ENCODE peak calls at places on chromosomes 16 and 17, in five cellular contexts. One of them, this sample, is unnamed.
A peak's percentile ranks its signal among the peaks of the same experiment; 100 is the strongest.

GRCh38 chr16:31700530-31701388 is 172.8 kb upstream of the ZNF267 start:
- DNase-seq in posterior cingulate gyrus: peak; percentile 87
- DNase-seq in activated naive CD4-positive, alpha-beta T cell treated with Interleukin-2 at 50 U/mL for 16 hours: peak; percentile 86
- DNase-seq in heart left ventricle: peak; percentile 78
- DNase-seq in right lobe of liver: peak; percentile 90
- DNase-seq in this sample: no peak

GRCh38 chr17:2780931-2781454 is 15.2 kb upstream of the RAP1GAP2 start:
- DNase-seq in right lobe of liver: no peak
- DNase-seq in heart left ventricle: no peak
- DNase-seq in posterior cingulate gyrus: no peak
- DNase-seq in activated naive CD4-positive, alpha-beta T cell treated with Interleukin-2 at 50 U/mL for 16 hours: no peak
- DNase-seq in this sample: no peak

GRCh38 chr16:75250089-75250808 is 1.2 kb downstream of the BCAR1 start:
- DNase-seq in posterior cingulate gyrus: no peak
- DNase-seq in heart left ventricle: no peak
- DNase-seq in right lobe of liver: peak; percentile 80
- DNase-seq in activated naive CD4-positive, alpha-beta T cell treated with Interleukin-2 at 50 U/mL for 16 hours: no peak
- DNase-seq in this sample: no peak

GRCh38 chr16:87180069-87180468 is 137.1 kb downstream of the C16orf95 start:
- DNase-seq in activated naive CD4-positive, alpha-beta T cell treated with Interleukin-2 at 50 U/mL for 16 hours: no peak
- DNase-seq in heart left ventricle: no peak
- DNase-seq in right lobe of liver: no peak
- DNase-seq in posterior cingulate gyrus: no peak
- DNase-seq in this sample: no peak

GRCh38 chr16:65922923-65923322 is 443.6 kb upstream of the CDH5 start:
- DNase-seq in heart left ventricle: no peak
- DNase-seq in activated naive CD4-positive, alpha-beta T cell treated with Interleukin-2 at 50 U/mL for 16 hours: no peak
- DNase-seq in posterior cingulate gyrus: no peak
- DNase-seq in right lobe of liver: peak; percentile 77
- DNase-seq in this sample: no peak

GRCh38 chr16:23384878-23385277 is 68.1 kb downstream of the COG7 start:
- DNase-seq in right lobe of liver: no peak
- DNase-seq in heart left ventricle: no peak
- DNase-seq in posterior cingulate gyrus: peak; percentile 13
- DNase-seq in activated naive CD4-positive, alpha-beta T cell treated with Interleukin-2 at 50 U/mL for 16 hours: no peak
- DNase-seq in this sample: no peak

GRCh38 chr17:78304549-78305037 is 55.3 kb downstream of the SOCS3 start:
- DNase-seq in heart left ventricle: peak; percentile 49
- DNase-seq in right lobe of liver: no peak
- DNase-seq in activated naive CD4-positive, alpha-beta T cell treated with Interleukin-2 at 50 U/mL for 16 hours: no peak
- DNase-seq in posterior cingulate gyrus: no peak
- DNase-seq in this sample: no peak

GRCh38 chr16:754208-755097 is 6.1 kb upstream of the MSLN start:
- DNase-seq in posterior cingulate gyrus: no peak
- DNase-seq in right lobe of liver: no peak
- DNase-seq in activated naive CD4-positive, alpha-beta T cell treated with Interleukin-2 at 50 U/mL for 16 hours: no peak
- DNase-seq in heart left ventricle: peak; percentile 4
- DNase-seq in this sample: no peak

GRCh38 chr17:74192950-74193781 is 10.3 kb upstream of the RPL38 start:
- DNase-seq in posterior cingulate gyrus: no peak
- DNase-seq in activated naive CD4-positive, alpha-beta T cell treated with Interleukin-2 at 50 U/mL for 16 hours: no peak
- DNase-seq in heart left ventricle: peak; percentile 43
- DNase-seq in right lobe of liver: peak; percentile 72
- DNase-seq in this sample: peak; percentile 86

GRCh38 chr16:79415983-79416641 is 184.4 kb downstream of the MAF start:
- DNase-seq in heart left ventricle: no peak
- DNase-seq in right lobe of liver: no peak
- DNase-seq in posterior cingulate gyrus: no peak
- DNase-seq in activated naive CD4-positive, alpha-beta T cell treated with Interleukin-2 at 50 U/mL for 16 hours: peak; percentile 5
- DNase-seq in this sample: no peak

GRCh38 chr17:41578971-41579370 is 7.1 kb upstream of the KRT9 start:
- DNase-seq in heart left ventricle: no peak
- DNase-seq in right lobe of liver: no peak
- DNase-seq in activated naive CD4-positive, alpha-beta T cell treated with Interleukin-2 at 50 U/mL for 16 hours: no peak
- DNase-seq in posterior cingulate gyrus: no peak
- DNase-seq in this sample: no peak

GRCh38 chr17:39791296-39791992 is 53.7 kb downstream of the GRB7 start:
- DNase-seq in posterior cingulate gyrus: no peak
- DNase-seq in activated naive CD4-positive, alpha-beta T cell treated with Interleukin-2 at 50 U/mL for 16 hours: peak; percentile 61
- DNase-seq in right lobe of liver: no peak
- DNase-seq in heart left ventricle: no peak
- DNase-seq in this sample: no peak

GRCh38 chr17:78779848-78780247 is 2.2 kb downstream of the CYTH1 start:
- DNase-seq in heart left ventricle: no peak
- DNase-seq in posterior cingulate gyrus: no peak
- DNase-seq in activated naive CD4-positive, alpha-beta T cell treated with Interleukin-2 at 50 U/mL for 16 hours: peak; percentile 61
- DNase-seq in right lobe of liver: no peak
- DNase-seq in this sample: no peak

GRCh38 chr17:34146440-34147043 is 108.5 kb upstream of the CCL2 start:
- DNase-seq in posterior cingulate gyrus: peak; percentile 43
- DNase-seq in right lobe of liver: peak; percentile 77
- DNase-seq in heart left ventricle: no peak
- DNase-seq in activated naive CD4-positive, alpha-beta T cell treated with Interleukin-2 at 50 U/mL for 16 hours: peak; percentile 34
- DNase-seq in this sample: peak; percentile 32

GRCh38 chr16:68490829-68491575 is 42.7 kb upstream of the SMPD3 start:
- DNase-seq in right lobe of liver: no peak
- DNase-seq in posterior cingulate gyrus: no peak
- DNase-seq in heart left ventricle: no peak
- DNase-seq in activated naive CD4-positive, alpha-beta T cell treated with Interleukin-2 at 50 U/mL for 16 hours: no peak
- DNase-seq in this sample: peak; percentile 8

GRCh38 chr17:67995568-67996191 is 589 bp downstream of the C17orf58 start:
- DNase-seq in posterior cingulate gyrus: no peak
- DNase-seq in right lobe of liver: peak; percentile 53
- DNase-seq in activated naive CD4-positive, alpha-beta T cell treated with Interleukin-2 at 50 U/mL for 16 hours: peak; percentile 15
- DNase-seq in heart left ventricle: peak; percentile 35
- DNase-seq in this sample: no peak

GRCh38 chr17:16352303-16352837 is 899 bp downstream of the CENPV start:
- DNase-seq in activated naive CD4-positive, alpha-beta T cell treated with Interleukin-2 at 50 U/mL for 16 hours: peak; percentile 28
- DNase-seq in heart left ventricle: no peak
- DNase-seq in posterior cingulate gyrus: peak; percentile 51
- DNase-seq in right lobe of liver: peak; percentile 77
- DNase-seq in this sample: peak; percentile 7

GRCh38 chr17:80360396-80360795 is 54.6 kb upstream of the ENDOV start:
- DNase-seq in activated naive CD4-positive, alpha-beta T cell treated with Interleukin-2 at 50 U/mL for 16 hours: no peak
- DNase-seq in posterior cingulate gyrus: no peak
- DNase-seq in right lobe of liver: no peak
- DNase-seq in heart left ventricle: no peak
- DNase-seq in this sample: no peak

GRCh38 chr17:40101367-40102210 is 1.2 kb upstream of the NR1D1 start:
- DNase-seq in posterior cingulate gyrus: no peak
- DNase-seq in right lobe of liver: no peak
- DNase-seq in activated naive CD4-positive, alpha-beta T cell treated with Interleukin-2 at 50 U/mL for 16 hours: no peak
- DNase-seq in heart left ventricle: no peak
- DNase-seq in this sample: no peak

GRCh38 chr16:83717308-83717707 is 90.5 kb upstream of the HSBP1 start:
- DNase-seq in heart left ventricle: no peak
- DNase-seq in activated naive CD4-positive, alpha-beta T cell treated with Interleukin-2 at 50 U/mL for 16 hours: no peak
- DNase-seq in right lobe of liver: no peak
- DNase-seq in posterior cingulate gyrus: no peak
- DNase-seq in this sample: no peak

GRCh38 chr16:4937782-4938682 is 1.1 kb upstream of the PPL start:
- DNase-seq in right lobe of liver: peak; percentile 92
- DNase-seq in posterior cingulate gyrus: no peak
- DNase-seq in activated naive CD4-positive, alpha-beta T cell treated with Interleukin-2 at 50 U/mL for 16 hours: no peak
- DNase-seq in heart left ventricle: no peak
- DNase-seq in this sample: no peak

GRCh38 chr16:3143598-3144330 is 8.9 kb downstream of the ZNF213 start:
- DNase-seq in heart left ventricle: peak; percentile 63
- DNase-seq in posterior cingulate gyrus: no peak
- DNase-seq in right lobe of liver: peak; percentile 96
- DNase-seq in activated naive CD4-positive, alpha-beta T cell treated with Interleukin-2 at 50 U/mL for 16 hours: no peak
- DNase-seq in this sample: no peak

GRCh38 chr17:77942111-77942988 is 16.2 kb upstream of the TNRC6C start:
- DNase-seq in right lobe of liver: no peak
- DNase-seq in posterior cingulate gyrus: peak; percentile 68
- DNase-seq in activated naive CD4-positive, alpha-beta T cell treated with Interleukin-2 at 50 U/mL for 16 hours: no peak
- DNase-seq in heart left ventricle: peak; percentile 18
- DNase-seq in this sample: no peak

GRCh38 chr17:80774643-80775281 is 216.9 kb upstream of the CHMP6 start:
- DNase-seq in right lobe of liver: no peak
- DNase-seq in activated naive CD4-positive, alpha-beta T cell treated with Interleukin-2 at 50 U/mL for 16 hours: no peak
- DNase-seq in heart left ventricle: no peak
- DNase-seq in posterior cingulate gyrus: no peak
- DNase-seq in this sample: peak; percentile 43

GRCh38 chr17:50165867-50166517 is at the start of gene SGCA:
- DNase-seq in activated naive CD4-positive, alpha-beta T cell treated with Interleukin-2 at 50 U/mL for 16 hours: no peak
- DNase-seq in posterior cingulate gyrus: no peak
- DNase-seq in right lobe of liver: no peak
- DNase-seq in heart left ventricle: peak; percentile 67
- DNase-seq in this sample: no peak

GRCh38 chr16:50282955-50283631 is 16.7 kb downstream of the ADCY7 start:
- DNase-seq in right lobe of liver: peak; percentile 79
- DNase-seq in activated naive CD4-positive, alpha-beta T cell treated with Interleukin-2 at 50 U/mL for 16 hours: no peak
- DNase-seq in posterior cingulate gyrus: no peak
- DNase-seq in heart left ventricle: no peak
- DNase-seq in this sample: no peak

GRCh38 chr17:10117581-10118001 is 80.8 kb downstream of the GAS7 start:
- DNase-seq in posterior cingulate gyrus: peak; percentile 58
- DNase-seq in right lobe of liver: no peak
- DNase-seq in heart left ventricle: no peak
- DNase-seq in activated naive CD4-positive, alpha-beta T cell treated with Interleukin-2 at 50 U/mL for 16 hours: no peak
- DNase-seq in this sample: no peak

GRCh38 chr16:75938818-75939217 is 212.5 kb upstream of the CPHXL start:
- DNase-seq in posterior cingulate gyrus: no peak
- DNase-seq in activated naive CD4-positive, alpha-beta T cell treated with Interleukin-2 at 50 U/mL for 16 hours: no peak
- DNase-seq in right lobe of liver: no peak
- DNase-seq in heart left ventricle: no peak
- DNase-seq in this sample: no peak

GRCh38 chr17:301681-302299 is 50.8 kb downstream of the RPH3AL start:
- DNase-seq in right lobe of liver: no peak
- DNase-seq in heart left ventricle: peak; percentile 59
- DNase-seq in activated naive CD4-positive, alpha-beta T cell treated with Interleukin-2 at 50 U/mL for 16 hours: no peak
- DNase-seq in posterior cingulate gyrus: no peak
- DNase-seq in this sample: no peak

GRCh38 chr17:17226451-17227265 is 10.3 kb downstream of the FLCN start:
- DNase-seq in posterior cingulate gyrus: no peak
- DNase-seq in heart left ventricle: no peak
- DNase-seq in activated naive CD4-positive, alpha-beta T cell treated with Interleukin-2 at 50 U/mL for 16 hours: no peak
- DNase-seq in right lobe of liver: no peak
- DNase-seq in this sample: no peak

GRCh38 chr17:7019839-7020519 is 2.9 kb upstream of the BCL6B start:
- DNase-seq in heart left ventricle: peak; percentile 69
- DNase-seq in activated naive CD4-positive, alpha-beta T cell treated with Interleukin-2 at 50 U/mL for 16 hours: no peak
- DNase-seq in posterior cingulate gyrus: no peak
- DNase-seq in right lobe of liver: no peak
- DNase-seq in this sample: no peak

GRCh38 chr16:76318565-76318964 is 41.4 kb downstream of the CNTNAP4 start:
- DNase-seq in heart left ventricle: no peak
- DNase-seq in posterior cingulate gyrus: no peak
- DNase-seq in activated naive CD4-positive, alpha-beta T cell treated with Interleukin-2 at 50 U/mL for 16 hours: no peak
- DNase-seq in right lobe of liver: no peak
- DNase-seq in this sample: no peak

GRCh38 chr17:58246104-58246740 is 7.8 kb downstream of the LPO start:
- DNase-seq in right lobe of liver: no peak
- DNase-seq in posterior cingulate gyrus: no peak
- DNase-seq in activated naive CD4-positive, alpha-beta T cell treated with Interleukin-2 at 50 U/mL for 16 hours: no peak
- DNase-seq in heart left ventricle: no peak
- DNase-seq in this sample: no peak

GRCh38 chr16:58848662-58849002 is 114.5 kb upstream of the GOT2 start:
- DNase-seq in posterior cingulate gyrus: no peak
- DNase-seq in heart left ventricle: no peak
- DNase-seq in right lobe of liver: no peak
- DNase-seq in activated naive CD4-positive, alpha-beta T cell treated with Interleukin-2 at 50 U/mL for 16 hours: no peak
- DNase-seq in this sample: no peak

GRCh38 chr16:19118938-19119431 is 5.2 kb downstream of the ITPRIPL2 start:
- DNase-seq in right lobe of liver: no peak
- DNase-seq in activated naive CD4-positive, alpha-beta T cell treated with Interleukin-2 at 50 U/mL for 16 hours: peak; percentile 50
- DNase-seq in posterior cingulate gyrus: peak; percentile 29
- DNase-seq in heart left ventricle: peak; percentile 67
- DNase-seq in this sample: no peak

GRCh38 chr17:19551708-19552148 is 18.1 kb downstream of the SLC47A1 start:
- DNase-seq in heart left ventricle: no peak
- DNase-seq in activated naive CD4-positive, alpha-beta T cell treated with Interleukin-2 at 50 U/mL for 16 hours: no peak
- DNase-seq in posterior cingulate gyrus: no peak
- DNase-seq in right lobe of liver: peak; percentile 86
- DNase-seq in this sample: no peak

GRCh38 chr16:80894091-80894490 is 89.7 kb upstream of the CDYL2 start:
- DNase-seq in activated naive CD4-positive, alpha-beta T cell treated with Interleukin-2 at 50 U/mL for 16 hours: no peak
- DNase-seq in posterior cingulate gyrus: no peak
- DNase-seq in right lobe of liver: no peak
- DNase-seq in heart left ventricle: no peak
- DNase-seq in this sample: no peak

GRCh38 chr17:8287651-8288335 is 677 bp upstream of the RANGRF start:
- DNase-seq in right lobe of liver: no peak
- DNase-seq in heart left ventricle: no peak
- DNase-seq in posterior cingulate gyrus: no peak
- DNase-seq in activated naive CD4-positive, alpha-beta T cell treated with Interleukin-2 at 50 U/mL for 16 hours: no peak
- DNase-seq in this sample: no peak

GRCh38 chr17:35018814-35019213 is 38.5 kb downstream of the LIG3 start:
- DNase-seq in heart left ventricle: no peak
- DNase-seq in right lobe of liver: no peak
- DNase-seq in posterior cingulate gyrus: no peak
- DNase-seq in activated naive CD4-positive, alpha-beta T cell treated with Interleukin-2 at 50 U/mL for 16 hours: no peak
- DNase-seq in this sample: no peak